ENCODE peak calls at places on chromosome 15, in four cellular contexts. One of them, this sample, is unnamed.
A peak's percentile ranks its signal among the peaks of the same experiment; 100 is the strongest.

GRCh38 chr15:52394020-52394608 is 98.5 kb upstream of the MYO5C start:
- DNase-seq in WTC11: no peak
- DNase-seq in A549: no peak
- DNase-seq in ovary: no peak
- DNase-seq in this sample: no peak

GRCh38 chr15:91941871-91942270 is 88.4 kb downstream of the SLCO3A1 start:
- DNase-seq in WTC11: no peak
- DNase-seq in A549: no peak
- DNase-seq in ovary: no peak
- DNase-seq in this sample: no peak

GRCh38 chr15:31871159-31871886 is 159.0 kb upstream of the CHRNA7 start:
- DNase-seq in WTC11: no peak
- DNase-seq in ovary: no peak
- DNase-seq in A549: no peak
- DNase-seq in this sample: no peak

GRCh38 chr15:51888593-51889195 is 59.2 kb downstream of the TMOD3 start:
- DNase-seq in ovary: no peak
- DNase-seq in WTC11: no peak
- DNase-seq in A549: peak; percentile 46
- DNase-seq in this sample: no peak

GRCh38 chr15:96767703-96768434 is 437.4 kb downstream of the NR2F2 start:
- DNase-seq in WTC11: no peak
- DNase-seq in ovary: no peak
- DNase-seq in A549: no peak
- DNase-seq in this sample: no peak

GRCh38 chr15:52005748-52006701 is 13.0 kb upstream of the MAPK6 start:
- DNase-seq in WTC11: no peak
- DNase-seq in ovary: no peak
- DNase-seq in A549: no peak
- DNase-seq in this sample: no peak

GRCh38 chr15:101376615-101377395 is 81.8 kb upstream of the SNRPA1 start:
- DNase-seq in ovary: no peak
- DNase-seq in WTC11: no peak
- DNase-seq in A549: no peak
- DNase-seq in this sample: no peak

GRCh38 chr15:90642464-90643300 is 74.5 kb upstream of the BLM start:
- DNase-seq in A549: no peak
- DNase-seq in ovary: no peak
- DNase-seq in WTC11: no peak
- DNase-seq in this sample: no peak

GRCh38 chr15:33074942-33075341 is 119.6 kb downstream of the FMN1 start:
- DNase-seq in A549: no peak
- DNase-seq in ovary: no peak
- DNase-seq in WTC11: no peak
- DNase-seq in this sample: no peak

GRCh38 chr15:56978898-56979662 is 60.6 kb downstream of the TCF12 start:
- DNase-seq in ovary: no peak
- DNase-seq in A549: no peak
- DNase-seq in WTC11: no peak
- DNase-seq in this sample: no peak

GRCh38 chr15:99603828-99604227 is 38.0 kb downstream of the MEF2A start:
- DNase-seq in A549: no peak
- DNase-seq in ovary: no peak
- DNase-seq in WTC11: no peak
- DNase-seq in this sample: no peak

GRCh38 chr15:52071570-52071969 is 41.0 kb downstream of the BCL2L10 start:
- DNase-seq in ovary: no peak
- DNase-seq in A549: no peak
- DNase-seq in WTC11: no peak
- DNase-seq in this sample: no peak

GRCh38 chr15:82855286-82856092 is 46.1 kb downstream of the WHAMM start:
- DNase-seq in ovary: no peak
- DNase-seq in WTC11: no peak
- DNase-seq in A549: no peak
- DNase-seq in this sample: no peak

GRCh38 chr15:64844576-64845140 is 2.9 kb downstream of the PLEKHO2 start:
- DNase-seq in WTC11: no peak
- DNase-seq in ovary: no peak
- DNase-seq in A549: no peak
- DNase-seq in this sample: no peak

GRCh38 chr15:64842099-64842940 is 605 bp downstream of the PLEKHO2 start:
- DNase-seq in WTC11: no peak
- DNase-seq in A549: peak; percentile 29
- DNase-seq in ovary: no peak
- DNase-seq in this sample: peak; percentile 22

GRCh38 chr15:64843996-64844395 is 2.3 kb downstream of the PLEKHO2 start:
- DNase-seq in A549: no peak
- DNase-seq in ovary: no peak
- DNase-seq in WTC11: no peak
- DNase-seq in this sample: no peak

GRCh38 chr15:64842986-64843561 is 1.4 kb downstream of the PLEKHO2 start:
- DNase-seq in ovary: peak; percentile 67
- DNase-seq in A549: no peak
- DNase-seq in WTC11: no peak
- DNase-seq in this sample: peak; percentile 28

DNA sequence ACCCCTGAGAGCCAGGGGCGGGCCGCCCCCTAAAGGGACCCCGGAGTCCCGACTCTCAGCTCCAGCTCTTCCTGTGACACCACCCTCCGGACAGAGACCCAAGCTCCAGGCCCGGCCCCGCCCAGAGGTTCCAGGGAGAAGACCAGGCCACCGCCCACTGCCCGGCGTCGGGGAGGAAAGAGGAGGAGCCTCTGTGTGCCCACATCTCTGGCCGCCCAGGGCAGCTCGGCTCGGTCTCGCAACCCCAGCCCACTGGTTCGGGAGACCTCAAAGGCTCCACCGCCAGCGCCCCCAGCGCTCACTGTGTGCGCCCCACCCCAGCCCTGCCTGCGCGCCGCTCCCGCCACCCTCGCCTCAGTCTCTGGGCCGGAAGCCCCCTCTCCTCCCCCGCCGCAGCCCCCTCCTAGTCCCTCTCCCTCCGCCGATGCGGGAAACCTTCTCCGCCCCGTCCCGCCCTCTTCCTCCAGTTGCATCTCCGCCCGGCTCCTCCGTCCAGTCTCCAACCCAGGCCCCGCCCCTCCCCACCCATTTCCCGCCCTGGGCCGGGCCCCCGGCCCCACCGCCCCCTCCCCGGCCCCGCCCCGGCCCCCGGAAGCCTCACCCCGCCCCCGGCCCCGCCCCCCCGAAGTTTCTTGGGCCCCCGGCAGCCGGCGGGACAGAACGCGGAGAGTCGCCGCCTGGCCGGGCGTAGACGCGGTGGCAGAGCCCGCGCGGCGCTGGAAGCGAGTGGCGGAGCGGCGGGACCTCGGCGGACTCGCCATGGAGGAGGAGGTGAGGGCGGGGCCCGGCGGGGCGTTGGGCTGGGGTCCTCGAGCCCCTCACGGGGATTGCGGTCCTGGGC is at the start of gene PLEKHO2:
- DNase-seq in A549: peak; percentile 99
- DNase-seq in ovary: peak; percentile 97
- DNase-seq in WTC11: peak; percentile 98
- DNase-seq in this sample: peak; percentile 97
- TF ChIP-seq CTCF in A549: no peak
- TF ChIP-seq CTCF in ovary: no peak
- TF ChIP-seq CTCF in WTC11: no peak
- TF ChIP-seq CTCF in this sample: peak; percentile 14

GRCh38 chr15:65963358-65963757 is 94.1 kb downstream of the RAB11A start:
- DNase-seq in WTC11: no peak
- DNase-seq in A549: no peak
- DNase-seq in ovary: no peak
- DNase-seq in this sample: no peak

GRCh38 chr15:65963911-65964482 is 94.7 kb downstream of the RAB11A start:
- DNase-seq in WTC11: no peak
- DNase-seq in ovary: no peak
- DNase-seq in A549: no peak
- DNase-seq in this sample: peak; percentile 30

GRCh38 chr15:65964792-65965433 is 95.6 kb downstream of the RAB11A start:
- DNase-seq in ovary: no peak
- DNase-seq in A549: no peak
- DNase-seq in WTC11: no peak
- DNase-seq in this sample: no peak

GRCh38 chr15:65960586-65960985 is 91.3 kb downstream of the RAB11A start:
- DNase-seq in A549: no peak
- DNase-seq in WTC11: no peak
- DNase-seq in ovary: no peak
- DNase-seq in this sample: no peak

DNA sequence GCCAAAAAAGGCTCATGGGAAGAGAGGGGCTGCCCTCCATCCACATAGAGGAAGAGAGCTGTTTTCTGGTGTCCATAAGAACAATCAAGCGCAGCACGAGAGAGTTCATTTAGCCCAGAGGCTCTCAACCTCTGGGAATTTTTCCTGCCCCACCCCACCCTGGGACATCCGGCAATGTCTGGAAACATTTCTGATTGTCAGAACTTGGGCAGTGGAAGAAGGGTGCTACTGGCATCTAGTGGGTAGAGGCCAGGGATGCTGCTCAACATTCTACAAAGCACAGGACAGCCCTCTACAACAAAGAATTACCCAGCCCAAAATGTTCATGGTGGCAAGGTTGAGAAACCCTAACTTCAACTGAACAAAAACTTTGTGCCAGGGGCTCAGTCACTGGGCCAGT is 92.9 kb downstream of the RAB11A start:
- DNase-seq in WTC11: no peak
- DNase-seq in ovary: peak; percentile 24
- DNase-seq in A549: no peak
- DNase-seq in this sample: no peak
- TF ChIP-seq CTCF in WTC11: no peak
- TF ChIP-seq CTCF in ovary: no peak
- TF ChIP-seq CTCF in A549: peak; percentile 34
- TF ChIP-seq CTCF in this sample: no peak

GRCh38 chr15:58056015-58056414 is 9.5 kb downstream of the ALDH1A2 start:
- DNase-seq in WTC11: no peak
- DNase-seq in ovary: no peak
- DNase-seq in A549: peak; percentile 13
- DNase-seq in this sample: no peak

GRCh38 chr15:58057559-58057958 is 8.0 kb downstream of the ALDH1A2 start:
- DNase-seq in WTC11: no peak
- DNase-seq in ovary: no peak
- DNase-seq in A549: no peak
- DNase-seq in this sample: no peak

GRCh38 chr15:58060575-58060974 is 4.9 kb downstream of the ALDH1A2 start:
- DNase-seq in ovary: no peak
- DNase-seq in A549: no peak
- DNase-seq in WTC11: no peak
- DNase-seq in this sample: no peak

GRCh38 chr15:58058068-58058467 is 7.4 kb downstream of the ALDH1A2 start:
- DNase-seq in ovary: no peak
- DNase-seq in A549: no peak
- DNase-seq in WTC11: no peak
- DNase-seq in this sample: no peak

GRCh38 chr15:58058729-58059128 is 6.8 kb downstream of the ALDH1A2 start:
- DNase-seq in WTC11: no peak
- DNase-seq in ovary: no peak
- DNase-seq in A549: no peak
- DNase-seq in this sample: no peak
- TF ChIP-seq CTCF in WTC11: no peak
- TF ChIP-seq CTCF in ovary: no peak
- TF ChIP-seq CTCF in A549: no peak
- TF ChIP-seq CTCF in this sample: no peak

GRCh38 chr15:73867426-73867825 is 5.9 kb upstream of the TBC1D21 start:
- DNase-seq in WTC11: no peak
- DNase-seq in ovary: no peak
- DNase-seq in A549: no peak
- DNase-seq in this sample: no peak

GRCh38 chr15:73865904-73866303 is 7.5 kb upstream of the TBC1D21 start:
- DNase-seq in A549: no peak
- DNase-seq in ovary: no peak
- DNase-seq in WTC11: no peak
- DNase-seq in this sample: no peak

GRCh38 chr15:73866481-73866880 is 6.9 kb upstream of the TBC1D21 start:
- DNase-seq in A549: no peak
- DNase-seq in WTC11: no peak
- DNase-seq in ovary: no peak
- DNase-seq in this sample: no peak

GRCh38 chr15:73867956-73868355 is 5.4 kb upstream of the TBC1D21 start:
- DNase-seq in WTC11: no peak
- DNase-seq in A549: no peak
- DNase-seq in ovary: peak; percentile 46
- DNase-seq in this sample: no peak

GRCh38 chr15:73866881-73867410 is 6.4 kb upstream of the TBC1D21 start:
- DNase-seq in ovary: no peak
- DNase-seq in WTC11: peak; percentile 67
- DNase-seq in A549: no peak
- DNase-seq in this sample: no peak
- TF ChIP-seq CTCF in ovary: no peak
- TF ChIP-seq CTCF in WTC11: no peak
- TF ChIP-seq CTCF in A549: no peak
- TF ChIP-seq CTCF in this sample: no peak

DNA sequence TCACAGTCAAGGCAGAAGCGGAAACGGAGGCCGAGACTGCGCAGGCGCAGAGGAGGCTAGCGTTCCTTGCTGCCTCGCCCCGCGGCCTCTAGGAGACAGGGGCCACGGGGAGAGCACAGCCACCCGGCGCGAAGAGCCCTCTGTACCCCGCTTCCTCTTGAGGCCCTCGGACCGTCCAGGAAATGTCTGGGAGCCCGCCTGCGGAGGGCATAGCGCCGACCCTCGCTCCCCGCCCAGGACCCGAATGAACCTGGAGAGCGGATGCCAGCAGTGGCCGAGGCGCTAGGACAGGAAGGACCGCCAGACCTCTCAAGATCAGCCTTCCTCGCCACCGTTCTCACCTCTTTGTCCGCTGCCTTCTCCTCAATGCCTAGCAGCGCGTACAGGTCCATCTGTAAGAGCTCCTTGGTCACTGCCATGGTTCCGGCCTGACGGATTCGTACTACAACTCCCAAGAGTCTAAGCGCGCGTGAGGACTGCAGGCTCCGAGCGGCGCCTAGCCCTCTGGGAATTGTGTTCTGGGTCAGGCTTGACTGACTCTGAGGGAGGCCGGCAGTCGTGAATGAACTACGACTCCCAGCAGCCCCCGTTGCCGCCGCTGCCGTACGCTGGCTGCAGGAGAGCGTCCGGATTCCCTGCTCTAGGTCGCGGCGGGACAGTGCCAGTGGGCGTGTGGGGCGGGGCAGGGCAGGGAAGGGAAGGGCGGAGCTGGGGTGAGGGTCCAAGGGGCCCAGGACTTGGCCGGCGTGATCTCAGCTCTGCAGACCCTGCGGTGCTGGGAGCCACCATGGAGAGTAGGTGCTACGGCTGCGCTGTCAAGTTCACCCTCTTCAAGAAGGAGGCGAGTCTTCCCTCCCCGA is at the start of the genes DNAJC17 and ZFYVE19:
- DNase-seq in ovary: peak; percentile 95
- DNase-seq in A549: peak; percentile 78
- DNase-seq in WTC11: peak; percentile 97
- DNase-seq in this sample: peak; percentile 95
- TF ChIP-seq CTCF in ovary: no peak
- TF ChIP-seq CTCF in A549: no peak
- TF ChIP-seq CTCF in WTC11: no peak
- TF ChIP-seq CTCF in this sample: no peak

This sample was measured in nephron progenitor cell.